ENCODE peak calls at places on chromosomes 3 and 15, in ten cellular contexts. One of them, this sample, is unnamed.

GRCh38 chr15:26864664-26865191 is 2.1 kb upstream of the GABRA5 start:
- DNase-seq in tibial nerve: no peak
- DNase-seq in astrocyte: peak
- DNase-seq in ovary: no peak
- DNase-seq in AG09309: peak
- DNase-seq in cardiac fibroblast: peak
- DNase-seq in foreskin fibroblast: peak
- DNase-seq in spleen: no peak
- DNase-seq in stomach: peak
- DNase-seq in left ventricle myocardium inferior: no peak
- DNase-seq in this sample: peak

GRCh38 chr3:126394179-126394976 is at the start of gene CFAP100:
- DNase-seq in spleen: peak
- DNase-seq in AG09309: no peak
- DNase-seq in stomach: peak
- DNase-seq in cardiac fibroblast: peak
- DNase-seq in astrocyte: peak
- DNase-seq in ovary: peak
- DNase-seq in foreskin fibroblast: no peak
- DNase-seq in tibial nerve: no peak
- DNase-seq in left ventricle myocardium inferior: no peak
- DNase-seq in this sample: no peak

GRCh38 chr3:197795200-197795599 is 4.1 kb downstream of the LRCH3 start:
- DNase-seq in left ventricle myocardium inferior: no peak
- DNase-seq in astrocyte: peak
- DNase-seq in AG09309: peak
- DNase-seq in ovary: no peak
- DNase-seq in stomach: no peak
- DNase-seq in spleen: no peak
- DNase-seq in cardiac fibroblast: peak
- DNase-seq in tibial nerve: no peak
- DNase-seq in foreskin fibroblast: peak
- DNase-seq in this sample: no peak

GRCh38 chr3:117553461-117553860 is 843.9 kb downstream of the TUSC7 start:
- DNase-seq in stomach: no peak
- DNase-seq in astrocyte: peak
- DNase-seq in left ventricle myocardium inferior: no peak
- DNase-seq in cardiac fibroblast: peak
- DNase-seq in AG09309: no peak
- DNase-seq in ovary: no peak
- DNase-seq in spleen: no peak
- DNase-seq in tibial nerve: no peak
- DNase-seq in foreskin fibroblast: peak
- DNase-seq in this sample: no peak

GRCh38 chr3:40524222-40524570 is 564 bp upstream of the ZNF621 start:
- DNase-seq in ovary: no peak
- DNase-seq in AG09309: no peak
- DNase-seq in foreskin fibroblast: no peak
- DNase-seq in stomach: no peak
- DNase-seq in astrocyte: no peak
- DNase-seq in cardiac fibroblast: no peak
- DNase-seq in spleen: no peak
- DNase-seq in left ventricle myocardium inferior: no peak
- DNase-seq in tibial nerve: no peak
- DNase-seq in this sample: no peak

GRCh38 chr3:125058959-125059358 is 3.2 kb upstream of the HEG1 start:
- DNase-seq in cardiac fibroblast: no peak
- DNase-seq in left ventricle myocardium inferior: no peak
- DNase-seq in ovary: no peak
- DNase-seq in stomach: no peak
- DNase-seq in tibial nerve: no peak
- DNase-seq in astrocyte: no peak
- DNase-seq in foreskin fibroblast: no peak
- DNase-seq in spleen: no peak
- DNase-seq in AG09309: no peak
- DNase-seq in this sample: no peak

GRCh38 chr15:48389701-48390143 is 58.5 kb downstream of the DUT start:
- DNase-seq in left ventricle myocardium inferior: no peak
- DNase-seq in tibial nerve: no peak
- DNase-seq in stomach: no peak
- DNase-seq in astrocyte: peak
- DNase-seq in AG09309: no peak
- DNase-seq in spleen: no peak
- DNase-seq in cardiac fibroblast: peak
- DNase-seq in foreskin fibroblast: no peak
- DNase-seq in ovary: peak
- DNase-seq in this sample: no peak

GRCh38 chr3:60363817-60364216 is 887.4 kb downstream of the FHIT start:
- DNase-seq in spleen: no peak
- DNase-seq in left ventricle myocardium inferior: no peak
- DNase-seq in astrocyte: peak
- DNase-seq in tibial nerve: no peak
- DNase-seq in cardiac fibroblast: peak
- DNase-seq in foreskin fibroblast: no peak
- DNase-seq in AG09309: no peak
- DNase-seq in ovary: no peak
- DNase-seq in stomach: no peak
- DNase-seq in this sample: no peak

GRCh38 chr15:97904196-97904572 is 56.3 kb upstream of the ARRDC4 start:
- DNase-seq in cardiac fibroblast: peak
- DNase-seq in AG09309: peak
- DNase-seq in tibial nerve: peak
- DNase-seq in spleen: peak
- DNase-seq in astrocyte: peak
- DNase-seq in left ventricle myocardium inferior: peak
- DNase-seq in foreskin fibroblast: peak
- DNase-seq in ovary: peak
- DNase-seq in stomach: peak
- DNase-seq in this sample: peak

GRCh38 chr3:125055913-125056705 is at the start of gene HEG1:
- DNase-seq in stomach: peak
- DNase-seq in tibial nerve: peak
- DNase-seq in ovary: peak
- DNase-seq in spleen: peak
- DNase-seq in left ventricle myocardium inferior: peak
- DNase-seq in AG09309: peak
- DNase-seq in cardiac fibroblast: peak
- DNase-seq in astrocyte: peak
- DNase-seq in foreskin fibroblast: peak
- DNase-seq in this sample: peak

GRCh38 chr3:7144696-7145308 is 283.9 kb downstream of the GRM7 start:
- DNase-seq in astrocyte: no peak
- DNase-seq in AG09309: no peak
- DNase-seq in left ventricle myocardium inferior: no peak
- DNase-seq in cardiac fibroblast: no peak
- DNase-seq in ovary: no peak
- DNase-seq in tibial nerve: no peak
- DNase-seq in foreskin fibroblast: no peak
- DNase-seq in stomach: no peak
- DNase-seq in spleen: no peak
- DNase-seq in this sample: peak

GRCh38 chr3:67518196-67518595 is 136.2 kb downstream of the SUCLG2 start:
- DNase-seq in ovary: no peak
- DNase-seq in cardiac fibroblast: no peak
- DNase-seq in stomach: no peak
- DNase-seq in tibial nerve: no peak
- DNase-seq in foreskin fibroblast: no peak
- DNase-seq in astrocyte: no peak
- DNase-seq in left ventricle myocardium inferior: no peak
- DNase-seq in AG09309: no peak
- DNase-seq in spleen: no peak
- DNase-seq in this sample: no peak

GRCh38 chr3:22977650-22978289 is 225.4 kb upstream of the UBE2E2 start:
- DNase-seq in spleen: no peak
- DNase-seq in cardiac fibroblast: no peak
- DNase-seq in astrocyte: no peak
- DNase-seq in left ventricle myocardium inferior: no peak
- DNase-seq in AG09309: no peak
- DNase-seq in foreskin fibroblast: no peak
- DNase-seq in tibial nerve: no peak
- DNase-seq in stomach: no peak
- DNase-seq in ovary: no peak
- DNase-seq in this sample: no peak

GRCh38 chr3:184899953-184900595 is 88.1 kb downstream of the VPS8 start:
- DNase-seq in spleen: no peak
- DNase-seq in stomach: no peak
- DNase-seq in astrocyte: no peak
- DNase-seq in left ventricle myocardium inferior: no peak
- DNase-seq in AG09309: no peak
- DNase-seq in cardiac fibroblast: no peak
- DNase-seq in tibial nerve: no peak
- DNase-seq in ovary: no peak
- DNase-seq in foreskin fibroblast: no peak
- DNase-seq in this sample: no peak

GRCh38 chr15:61700803-61701202 is 359.4 kb downstream of the VPS13C start:
- DNase-seq in AG09309: no peak
- DNase-seq in astrocyte: no peak
- DNase-seq in tibial nerve: no peak
- DNase-seq in stomach: no peak
- DNase-seq in foreskin fibroblast: no peak
- DNase-seq in ovary: no peak
- DNase-seq in spleen: no peak
- DNase-seq in cardiac fibroblast: no peak
- DNase-seq in left ventricle myocardium inferior: no peak
- DNase-seq in this sample: no peak

GRCh38 chr15:41417812-41418211 is 917 bp downstream of the RTF1 start:
- DNase-seq in cardiac fibroblast: no peak
- DNase-seq in foreskin fibroblast: no peak
- DNase-seq in spleen: no peak
- DNase-seq in ovary: no peak
- DNase-seq in tibial nerve: no peak
- DNase-seq in stomach: no peak
- DNase-seq in left ventricle myocardium inferior: no peak
- DNase-seq in AG09309: no peak
- DNase-seq in astrocyte: no peak
- DNase-seq in this sample: no peak

GRCh38 chr15:20376872-20377271 is 164.7 kb downstream of the GOLGA6L6 start:
- DNase-seq in spleen: no peak
- DNase-seq in cardiac fibroblast: no peak
- DNase-seq in left ventricle myocardium inferior: no peak
- DNase-seq in ovary: no peak
- DNase-seq in stomach: no peak
- DNase-seq in foreskin fibroblast: no peak
- DNase-seq in tibial nerve: no peak
- DNase-seq in astrocyte: no peak
- DNase-seq in AG09309: no peak
- DNase-seq in this sample: no peak

GRCh38 chr3:178422406-178422805 is 113.8 kb upstream of the KCNMB2 start:
- DNase-seq in astrocyte: no peak
- DNase-seq in spleen: no peak
- DNase-seq in cardiac fibroblast: no peak
- DNase-seq in tibial nerve: no peak
- DNase-seq in stomach: no peak
- DNase-seq in ovary: no peak
- DNase-seq in AG09309: no peak
- DNase-seq in left ventricle myocardium inferior: no peak
- DNase-seq in foreskin fibroblast: no peak
- DNase-seq in this sample: no peak
- TF ChIP-seq CTCF in astrocyte: no peak
- TF ChIP-seq CTCF in spleen: no peak
- TF ChIP-seq CTCF in cardiac fibroblast: no peak
- TF ChIP-seq CTCF in tibial nerve: no peak
- TF ChIP-seq CTCF in stomach: no peak
- TF ChIP-seq CTCF in ovary: no peak
- TF ChIP-seq CTCF in AG09309: no peak
- TF ChIP-seq CTCF in left ventricle myocardium inferior: no peak
- TF ChIP-seq CTCF in foreskin fibroblast: no peak
- TF ChIP-seq CTCF in this sample: no peak

GRCh38 chr3:153257673-153258351 is 95.8 kb downstream of the RAP2B start:
- DNase-seq in AG09309: no peak
- DNase-seq in ovary: no peak
- DNase-seq in foreskin fibroblast: no peak
- DNase-seq in stomach: no peak
- DNase-seq in astrocyte: no peak
- DNase-seq in spleen: no peak
- DNase-seq in tibial nerve: no peak
- DNase-seq in left ventricle myocardium inferior: no peak
- DNase-seq in cardiac fibroblast: no peak
- DNase-seq in this sample: no peak
- H3K4me3 ChIP-seq in AG09309: no peak
- H3K4me3 ChIP-seq in ovary: no peak
- H3K4me3 ChIP-seq in foreskin fibroblast: no peak
- H3K4me3 ChIP-seq in stomach: no peak
- H3K4me3 ChIP-seq in astrocyte: no peak
- H3K4me3 ChIP-seq in spleen: no peak
- H3K4me3 ChIP-seq in tibial nerve: no peak
- H3K4me3 ChIP-seq in left ventricle myocardium inferior: no peak
- H3K4me3 ChIP-seq in cardiac fibroblast: no peak
- H3K4me3 ChIP-seq in this sample: no peak

GRCh38 chr3:69423756-69424155 is 37.9 kb upstream of the FRMD4B start:
- DNase-seq in spleen: no peak
- DNase-seq in astrocyte: no peak
- DNase-seq in left ventricle myocardium inferior: no peak
- DNase-seq in cardiac fibroblast: no peak
- DNase-seq in stomach: no peak
- DNase-seq in tibial nerve: no peak
- DNase-seq in ovary: no peak
- DNase-seq in foreskin fibroblast: peak
- DNase-seq in AG09309: no peak
- DNase-seq in this sample: no peak

GRCh38 chr3:69426905-69427304 is 41.0 kb upstream of the FRMD4B start:
- DNase-seq in foreskin fibroblast: no peak
- DNase-seq in ovary: no peak
- DNase-seq in spleen: no peak
- DNase-seq in astrocyte: no peak
- DNase-seq in stomach: no peak
- DNase-seq in cardiac fibroblast: no peak
- DNase-seq in AG09309: no peak
- DNase-seq in tibial nerve: no peak
- DNase-seq in left ventricle myocardium inferior: no peak
- DNase-seq in this sample: no peak

GRCh38 chr3:69422751-69423150 is 36.9 kb upstream of the FRMD4B start:
- DNase-seq in cardiac fibroblast: peak
- DNase-seq in ovary: no peak
- DNase-seq in AG09309: no peak
- DNase-seq in foreskin fibroblast: peak
- DNase-seq in astrocyte: peak
- DNase-seq in tibial nerve: no peak
- DNase-seq in left ventricle myocardium inferior: no peak
- DNase-seq in stomach: no peak
- DNase-seq in spleen: no peak
- DNase-seq in this sample: no peak

GRCh38 chr3:69426291-69426690 is 40.4 kb upstream of the FRMD4B start:
- DNase-seq in left ventricle myocardium inferior: no peak
- DNase-seq in foreskin fibroblast: no peak
- DNase-seq in stomach: no peak
- DNase-seq in AG09309: no peak
- DNase-seq in ovary: no peak
- DNase-seq in spleen: no peak
- DNase-seq in tibial nerve: no peak
- DNase-seq in cardiac fibroblast: no peak
- DNase-seq in astrocyte: no peak
- DNase-seq in this sample: no peak

GRCh38 chr3:69425249-69425648 is 39.4 kb upstream of the FRMD4B start:
- DNase-seq in left ventricle myocardium inferior: no peak
- DNase-seq in spleen: no peak
- DNase-seq in tibial nerve: peak
- DNase-seq in AG09309: no peak
- DNase-seq in ovary: peak
- DNase-seq in stomach: no peak
- DNase-seq in cardiac fibroblast: peak
- DNase-seq in astrocyte: no peak
- DNase-seq in foreskin fibroblast: peak
- DNase-seq in this sample: peak
- TF ChIP-seq CTCF in left ventricle myocardium inferior: peak
- TF ChIP-seq CTCF in spleen: peak
- TF ChIP-seq CTCF in tibial nerve: peak
- TF ChIP-seq CTCF in AG09309: peak
- TF ChIP-seq CTCF in ovary: no peak
- TF ChIP-seq CTCF in stomach: peak
- TF ChIP-seq CTCF in cardiac fibroblast: peak
- TF ChIP-seq CTCF in astrocyte: peak
- TF ChIP-seq CTCF in foreskin fibroblast: peak
- TF ChIP-seq CTCF in this sample: peak

GRCh38 chr15:81279621-81280051 is 44.3 kb downstream of the STARD5 start:
- DNase-seq in ovary: no peak
- DNase-seq in spleen: no peak
- DNase-seq in AG09309: no peak
- DNase-seq in astrocyte: no peak
- DNase-seq in stomach: no peak
- DNase-seq in left ventricle myocardium inferior: no peak
- DNase-seq in cardiac fibroblast: peak
- DNase-seq in foreskin fibroblast: no peak
- DNase-seq in tibial nerve: no peak
- DNase-seq in this sample: no peak
- H3K4me3 ChIP-seq in ovary: no peak
- H3K4me3 ChIP-seq in spleen: no peak
- H3K4me3 ChIP-seq in AG09309: no peak
- H3K4me3 ChIP-seq in astrocyte: no peak
- H3K4me3 ChIP-seq in stomach: no peak
- H3K4me3 ChIP-seq in left ventricle myocardium inferior: no peak
- H3K4me3 ChIP-seq in cardiac fibroblast: no peak
- H3K4me3 ChIP-seq in foreskin fibroblast: no peak
- H3K4me3 ChIP-seq in tibial nerve: no peak
- H3K4me3 ChIP-seq in this sample: no peak